ENCODE peak calls at places on chromosome 20, in four cellular contexts. C, R, W and B are unnamed samples.

GRCh38 chr20:25061821-25062530 is 4.0 kb upstream of the ACSS1 start:
- DNase-seq in R (no peak), C (no peak), W (no peak), B (no peak)

GRCh38 chr20:46789339-46789984 is 80.0 kb downstream of the SLC2A10 start:
- DNase-seq in R (no peak), W (no peak), C (no peak), B (no peak)

GRCh38 chr20:53304146-53304545 is 289.5 kb downstream of the ZNF217 start:
- DNase-seq in R (no peak), W (no peak), C (no peak), B (no peak)

GRCh38 chr20:55375920-55376319 is 629.4 kb downstream of the CBLN4 start:
- DNase-seq in W (no peak), C (no peak), R (no peak), B (no peak)

GRCh38 chr20:47684306-47685080 is 100.8 kb downstream of the SULF2 start:
- DNase-seq in R (no peak), C (no peak), W (no peak), B (no peak)

GRCh38 chr20:63137851-63138415 is 78.0 kb downstream of the YTHDF1 start:
- DNase-seq in C (no peak), R (no peak), W (no peak), B (no peak)

GRCh38 chr20:37245671-37246237 is 15.9 kb downstream of the GHRH start:
- DNase-seq in R (no peak), C (no peak), W (peak), B (no peak)

GRCh38 chr20:62300319-62300718 is 2.5 kb upstream of the ADRM1 start:
- DNase-seq in R (no peak), W (no peak), C (no peak), B (no peak)

GRCh38 chr20:62697468-62697912 is 11.1 kb upstream of the NTSR1 start:
- DNase-seq in R (no peak), C (no peak), W (no peak), B (no peak)

GRCh38 chr20:39004508-39004907 is 42.4 kb downstream of the DHX35 start:
- DNase-seq in C (no peak), W (no peak), R (peak), B (no peak)

GRCh38 chr20:50569864-50570836 is 60.0 kb downstream of the PTPN1 start:
- DNase-seq in C (no peak), W (peak), R (peak), B (peak)

GRCh38 chr20:33578510-33578909 is 83.6 kb upstream of the C20orf144 start:
- DNase-seq in C (peak), W (no peak), R (no peak), B (no peak)

GRCh38 chr20:33570743-33571142 is 80.8 kb downstream of the CBFA2T2 start:
- DNase-seq in R (peak), C (no peak), W (no peak), B (no peak)

GRCh38 chr20:33575302-33575701 is 85.4 kb downstream of the CBFA2T2 start:
- DNase-seq in C (no peak), R (no peak), W (no peak), B (no peak)

GRCh38 chr20:33576432-33576883 is 85.7 kb upstream of the C20orf144 start:
- DNase-seq in R (no peak), C (no peak), W (peak), B (no peak)
- TF ChIP-seq CTCF in R (no peak), C (no peak), W (peak), B (no peak)

GRCh38 chr20:40683221-40683893 is 5.7 kb downstream of the MAFB start:
- DNase-seq in C (peak), W (peak), R (no peak), B (no peak)

GRCh38 chr20:40682104-40683045 is 6.7 kb downstream of the MAFB start:
- DNase-seq in W (peak), R (no peak), C (peak), B (no peak)

GRCh38 chr20:40681684-40682083 is 7.4 kb downstream of the MAFB start:
- DNase-seq in W (peak), R (no peak), C (no peak), B (no peak)

GRCh38 chr20:40685349-40685748 is 3.7 kb downstream of the MAFB start:
- DNase-seq in W (peak), R (no peak), C (no peak), B (no peak)

DNA sequence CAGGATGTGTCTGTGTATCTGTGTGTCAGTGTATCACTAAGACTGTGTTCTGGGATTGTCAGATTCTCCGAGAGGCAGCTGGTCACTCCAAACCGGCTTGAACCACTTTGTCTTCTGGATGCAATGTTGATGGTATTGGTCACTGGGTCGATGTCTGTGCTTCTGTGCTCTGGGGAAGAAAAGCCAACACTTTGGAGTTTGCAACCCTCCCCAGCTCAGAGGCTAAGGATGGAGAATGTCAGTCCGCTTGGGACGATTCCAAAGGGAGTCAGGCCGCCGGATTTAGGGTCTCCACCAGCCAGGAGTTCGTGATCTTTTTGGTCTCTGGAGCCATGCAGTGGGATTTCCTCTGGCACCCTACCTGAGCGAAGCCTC is 5.2 kb downstream of the MAFB start:
- DNase-seq in W (peak), C (no peak), R (no peak), B (no peak)
- H3K4me3 ChIP-seq in W (peak), C (peak), R (no peak), B (no peak)

DNA sequence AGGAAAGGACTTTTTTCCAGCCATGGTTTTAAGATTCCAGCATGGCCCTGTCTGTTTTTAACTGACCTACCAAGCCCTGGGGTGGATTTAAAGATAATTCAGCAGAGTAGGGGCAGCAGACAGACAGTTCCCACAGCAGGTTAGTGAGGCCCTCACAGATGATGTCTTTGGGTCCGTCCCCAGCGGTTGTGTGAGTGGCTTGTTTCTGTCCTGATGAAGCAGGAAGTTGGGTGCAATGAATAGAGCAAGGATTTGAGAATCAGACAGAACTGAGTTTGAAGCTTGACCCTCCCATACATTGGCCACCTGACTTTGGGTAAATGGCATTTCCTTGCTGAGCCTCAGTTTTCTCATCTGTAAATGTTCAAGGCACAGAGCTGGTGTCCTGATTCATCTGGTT is 77.0 kb upstream of the MAFB start:
- DNase-seq in C (no peak), R (no peak), W (no peak), B (no peak)
- TF ChIP-seq CTCF in C (no peak), R (no peak), W (no peak), B (no peak)

GRCh38 chr20:3071610-3072529 is at the start of gene OXT:
- DNase-seq in R (no peak), C (no peak), W (peak), B (no peak)
- H3K4me3 ChIP-seq in R (no peak), C (peak), W (peak), B (peak)

DNA sequence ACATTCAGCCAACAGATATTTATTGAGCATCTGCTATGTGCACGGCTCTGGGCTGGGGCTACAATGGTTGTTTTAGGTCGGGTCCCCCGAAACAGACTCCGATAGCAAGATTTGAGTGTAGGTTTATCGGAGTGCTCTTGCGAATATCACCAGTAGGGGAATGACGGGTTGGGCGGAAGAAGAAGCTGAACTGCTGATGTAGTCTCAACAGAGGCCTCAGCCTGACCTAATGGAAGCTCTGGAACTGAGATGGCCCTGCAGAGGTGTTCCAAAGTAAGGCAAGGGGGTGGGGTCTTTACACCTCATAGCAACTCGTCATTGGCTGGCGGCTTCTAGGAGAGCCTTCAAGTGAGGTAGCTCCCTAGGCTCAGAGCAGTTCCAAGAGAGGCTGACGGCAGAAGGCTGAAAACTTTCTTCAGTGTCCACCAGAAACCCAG is 1.1 kb downstream of the L3MBTL1 start:
- DNase-seq in R (no peak), C (no peak), W (peak), B (no peak)
- TF ChIP-seq CTCF in R (no peak), C (no peak), W (no peak), B (no peak)

GRCh38 chr20:59585714-59586404 is 18.5 kb upstream of the PHACTR3 start:
- DNase-seq in C (no peak), R (no peak), W (no peak), B (no peak)
- H3K4me3 ChIP-seq in C (no peak), R (no peak), W (no peak), B (no peak)

GRCh38 chr20:44111712-44112335 is 75.2 kb downstream of the JPH2 start:
- DNase-seq in C (peak), W (no peak), R (no peak), B (no peak)

GRCh38 chr20:44112456-44112855 is 74.5 kb downstream of the JPH2 start:
- DNase-seq in R (no peak), C (no peak), W (no peak), B (no peak)

GRCh38 chr20:44110816-44111568 is 76.0 kb downstream of the JPH2 start:
- DNase-seq in R (no peak), C (no peak), W (no peak), B (no peak)

GRCh38 chr20:44112889-44113641 is 73.9 kb downstream of the JPH2 start:
- DNase-seq in R (no peak), W (no peak), C (no peak), B (no peak)

GRCh38 chr20:44109951-44110361 is 77.0 kb downstream of the JPH2 start:
- DNase-seq in R (no peak), W (peak), C (no peak), B (no peak)
- TF ChIP-seq CTCF in R (peak), W (peak), C (peak), B (peak)

GRCh38 chr20:571754-572331 is 28.3 kb upstream of the CSNK2A1 start:
- DNase-seq in R (no peak), C (peak), W (peak), B (no peak)
- H3K4me3 ChIP-seq in R (no peak), C (no peak), W (peak), B (no peak)

GRCh38 chr20:19937651-19938420 is 79.3 kb upstream of the NAA20 start:
- DNase-seq in C (no peak), R (peak), W (no peak), B (no peak)
- TF ChIP-seq CTCF in C (no peak), R (no peak), W (no peak), B (no peak)